ENCODE peak calls at places on chromosome 2, in nine cellular contexts. G, B, V, H, Y, J, T, A and W are unnamed samples.

GRCh38 chr2:62740221-62740620 is 34.7 kb downstream of the EHBP1 start:
- DNase-seq in T (no peak), G (no peak), A (no peak), H (no peak), B (no peak), J (peak), V (no peak), Y (no peak), W (no peak)

GRCh38 chr2:210410542-210410941 is 66.0 kb downstream of the LANCL1 start:
- DNase-seq in V (no peak), H (no peak), B (no peak), J (no peak), G (no peak), T (no peak), Y (no peak), A (no peak), W (no peak)

GRCh38 chr2:108364676-108365297 is 13.0 kb upstream of the SULT1C4 start:
- DNase-seq in B (no peak), H (no peak), Y (no peak), V (no peak), A (no peak), T (no peak), J (peak), G (no peak), W (no peak)

GRCh38 chr2:62137431-62137830 is 58.5 kb upstream of the B3GNT2 start:
- DNase-seq in B (no peak), G (no peak), H (no peak), Y (no peak), T (no peak), V (peak), A (no peak), J (no peak), W (no peak)

GRCh38 chr2:128594953-128595677 is 276.4 kb upstream of the HS6ST1 start:
- DNase-seq in V (no peak), H (no peak), B (peak), T (no peak), G (no peak), J (no peak), A (peak), Y (no peak), W (no peak)

GRCh38 chr2:102193074-102193473 is 6.3 kb downstream of the IL1RL2 start:
- DNase-seq in B (no peak), J (no peak), Y (no peak), G (no peak), T (no peak), H (peak), A (no peak), V (no peak), W (no peak)

GRCh38 chr2:241629762-241630435 is 7.1 kb downstream of the THAP4 start:
- DNase-seq in H (no peak), Y (no peak), B (no peak), J (no peak), A (no peak), V (no peak), T (no peak), G (no peak), W (no peak)

GRCh38 chr2:207008105-207008990 is 69.0 kb downstream of the CPO start:
- DNase-seq in B (no peak), T (no peak), J (peak), V (no peak), Y (no peak), H (peak), A (no peak), G (no peak), W (peak)

GRCh38 chr2:143371616-143372015 is 242.4 kb downstream of the ARHGAP15 start:
- DNase-seq in B (no peak), J (peak), T (no peak), Y (no peak), A (no peak), V (no peak), H (no peak), G (no peak), W (no peak)

GRCh38 chr2:158509928-158510797 is 53.4 kb downstream of the PKP4 start:
- DNase-seq in J (no peak), H (peak), T (no peak), B (no peak), Y (no peak), V (no peak), A (no peak), G (no peak), W (no peak)

GRCh38 chr2:71671203-71671602 is 217.8 kb downstream of the DYSF start:
- DNase-seq in V (no peak), T (no peak), H (no peak), J (no peak), G (no peak), B (peak), Y (no peak), A (peak), W (no peak)

GRCh38 chr2:12619975-12620374 is 96.8 kb upstream of the TRIB2 start:
- DNase-seq in G (no peak), J (peak), H (peak), T (no peak), B (no peak), Y (no peak), A (no peak), V (no peak), W (peak)

GRCh38 chr2:104855174-104856085 is 1.5 kb downstream of the POU3F3 start:
- DNase-seq in H (no peak), J (no peak), B (no peak), G (no peak), V (no peak), A (no peak), T (no peak), Y (no peak), W (no peak)

GRCh38 chr2:42463570-42463969 is 30.2 kb downstream of the KCNG3 start:
- DNase-seq in A (no peak), Y (no peak), V (peak), J (no peak), G (no peak), T (no peak), H (no peak), B (no peak), W (no peak)

GRCh38 chr2:130302164-130302886 is 40.4 kb upstream of the IMP4 start:
- DNase-seq in A (no peak), H (no peak), G (no peak), Y (no peak), J (no peak), V (no peak), T (no peak), B (no peak), W (no peak)

GRCh38 chr2:160367887-160368286 is 125.7 kb downstream of the RBMS1 start:
- DNase-seq in H (peak), Y (no peak), V (no peak), G (peak), T (no peak), A (no peak), B (no peak), J (peak), W (peak)

GRCh38 chr2:72040629-72041403 is 106.8 kb downstream of the CYP26B1 start:
- DNase-seq in B (no peak), A (no peak), G (peak), T (no peak), V (no peak), H (peak), Y (no peak), J (no peak), W (no peak)

GRCh38 chr2:85601771-85602475 is 575 bp downstream of the TMEM150A start:
- DNase-seq in V (peak), G (no peak), J (peak), A (peak), B (peak), H (peak), Y (no peak), T (peak), W (peak)

GRCh38 chr2:65300134-65300771 is 72.6 kb downstream of the ACTR2 start:
- DNase-seq in Y (no peak), V (no peak), J (peak), A (peak), H (peak), T (peak), B (peak), G (no peak), W (no peak)

GRCh38 chr2:239727182-239727775 is 297.9 kb downstream of the NDUFA10 start:
- DNase-seq in J (no peak), H (no peak), B (no peak), G (no peak), A (peak), Y (no peak), T (no peak), V (no peak), W (no peak)